ENCODE peak calls at places on chromosomes 1 and 21, in eight cellular contexts. One of them, this sample, is unnamed.

GRCh38 chr21:25518491-25518911 is 88.8 kb downstream of the MRPL39 start:
- DNase-seq in cardiac muscle cell: peak; percentile 2
- DNase-seq in Peyer's patch: no peak
- DNase-seq in tibial artery: no peak
- DNase-seq in DND-41: no peak
- DNase-seq in neural progenitor cell: peak; percentile 5
- DNase-seq in astrocyte: no peak
- DNase-seq in adrenal gland: no peak
- DNase-seq in this sample: no peak

GRCh38 chr1:1165485-1165884 is 8.2 kb upstream of the TTLL10 start:
- DNase-seq in cardiac muscle cell: no peak
- DNase-seq in Peyer's patch: no peak
- DNase-seq in tibial artery: no peak
- DNase-seq in DND-41: no peak
- DNase-seq in neural progenitor cell: no peak
- DNase-seq in astrocyte: no peak
- DNase-seq in adrenal gland: no peak
- DNase-seq in this sample: no peak

GRCh38 chr1:102531031-102531430 is 534.3 kb upstream of the OLFM3 start:
- DNase-seq in cardiac muscle cell: no peak
- DNase-seq in Peyer's patch: no peak
- DNase-seq in tibial artery: no peak
- DNase-seq in DND-41: no peak
- DNase-seq in neural progenitor cell: no peak
- DNase-seq in astrocyte: no peak
- DNase-seq in adrenal gland: no peak
- DNase-seq in this sample: no peak

GRCh38 chr1:88892146-88892877 is 945 bp upstream of the GTF2B start:
- DNase-seq in cardiac muscle cell: peak; percentile 67
- DNase-seq in Peyer's patch: no peak
- DNase-seq in tibial artery: no peak
- DNase-seq in DND-41: peak; percentile 42
- DNase-seq in neural progenitor cell: no peak
- DNase-seq in astrocyte: peak; percentile 20
- DNase-seq in adrenal gland: no peak
- DNase-seq in this sample: no peak

GRCh38 chr21:27681841-27682240 is 715.0 kb upstream of the ADAMTS5 start:
- DNase-seq in cardiac muscle cell: peak; percentile 53
- DNase-seq in Peyer's patch: no peak
- DNase-seq in tibial artery: no peak
- DNase-seq in DND-41: no peak
- DNase-seq in neural progenitor cell: no peak
- DNase-seq in astrocyte: no peak
- DNase-seq in adrenal gland: no peak
- DNase-seq in this sample: no peak

GRCh38 chr1:183597656-183598055 is 7.4 kb upstream of the NCF2 start:
- DNase-seq in cardiac muscle cell: no peak
- DNase-seq in Peyer's patch: no peak
- DNase-seq in tibial artery: no peak
- DNase-seq in DND-41: no peak
- DNase-seq in neural progenitor cell: no peak
- DNase-seq in astrocyte: no peak
- DNase-seq in adrenal gland: no peak
- DNase-seq in this sample: no peak

GRCh38 chr21:45545691-45546531 is 3.7 kb upstream of the SLC19A1 start:
- DNase-seq in cardiac muscle cell: no peak
- DNase-seq in Peyer's patch: peak; percentile 41
- DNase-seq in tibial artery: no peak
- DNase-seq in DND-41: no peak
- DNase-seq in neural progenitor cell: no peak
- DNase-seq in astrocyte: no peak
- DNase-seq in adrenal gland: peak; percentile 46
- DNase-seq in this sample: no peak

GRCh38 chr1:245956225-245956624 is 550.9 kb downstream of the SMYD3 start:
- DNase-seq in cardiac muscle cell: peak; percentile 47
- DNase-seq in Peyer's patch: peak; percentile 65
- DNase-seq in tibial artery: no peak
- DNase-seq in DND-41: no peak
- DNase-seq in neural progenitor cell: no peak
- DNase-seq in astrocyte: peak; percentile 39
- DNase-seq in adrenal gland: no peak
- DNase-seq in this sample: no peak

GRCh38 chr1:16120411-16120810 is 35.5 kb downstream of the EPHA2 start:
- DNase-seq in cardiac muscle cell: no peak
- DNase-seq in Peyer's patch: no peak
- DNase-seq in tibial artery: no peak
- DNase-seq in DND-41: no peak
- DNase-seq in neural progenitor cell: no peak
- DNase-seq in astrocyte: no peak
- DNase-seq in adrenal gland: no peak
- DNase-seq in this sample: no peak

GRCh38 chr1:240031414-240031813 is 60.3 kb upstream of the FMN2 start:
- DNase-seq in cardiac muscle cell: no peak
- DNase-seq in Peyer's patch: no peak
- DNase-seq in tibial artery: no peak
- DNase-seq in DND-41: no peak
- DNase-seq in neural progenitor cell: no peak
- DNase-seq in astrocyte: peak; percentile 73
- DNase-seq in adrenal gland: no peak
- DNase-seq in this sample: no peak

GRCh38 chr1:51648180-51649109 is 31.6 kb downstream of the OSBPL9 start:
- DNase-seq in cardiac muscle cell: peak; percentile 88
- DNase-seq in Peyer's patch: peak; percentile 76
- DNase-seq in tibial artery: peak; percentile 48
- DNase-seq in DND-41: no peak
- DNase-seq in neural progenitor cell: peak; percentile 45
- DNase-seq in astrocyte: peak; percentile 74
- DNase-seq in adrenal gland: no peak
- DNase-seq in this sample: no peak

GRCh38 chr1:101002551-101002950 is 23.0 kb downstream of the DPH5 start:
- DNase-seq in cardiac muscle cell: peak; percentile 18
- DNase-seq in Peyer's patch: no peak
- DNase-seq in tibial artery: no peak
- DNase-seq in DND-41: no peak
- DNase-seq in neural progenitor cell: no peak
- DNase-seq in astrocyte: peak; percentile 39
- DNase-seq in adrenal gland: no peak
- DNase-seq in this sample: no peak

GRCh38 chr1:53860967-53861411 is 22.9 kb upstream of the NDC1 start:
- DNase-seq in cardiac muscle cell: peak; percentile 72
- DNase-seq in Peyer's patch: peak; percentile 66
- DNase-seq in tibial artery: no peak
- DNase-seq in DND-41: peak; percentile 55
- DNase-seq in neural progenitor cell: peak; percentile 82
- DNase-seq in astrocyte: peak; percentile 21
- DNase-seq in adrenal gland: peak; percentile 63
- DNase-seq in this sample: peak; percentile 39

GRCh38 chr1:57839488-57839887 is 415.6 kb upstream of the DAB1 start:
- DNase-seq in cardiac muscle cell: no peak
- DNase-seq in Peyer's patch: no peak
- DNase-seq in tibial artery: no peak
- DNase-seq in DND-41: no peak
- DNase-seq in neural progenitor cell: no peak
- DNase-seq in astrocyte: no peak
- DNase-seq in adrenal gland: no peak
- DNase-seq in this sample: no peak

GRCh38 chr1:56425494-56425860 is 153.9 kb downstream of the PLPP3 start:
- DNase-seq in cardiac muscle cell: no peak
- DNase-seq in Peyer's patch: no peak
- DNase-seq in tibial artery: no peak
- DNase-seq in DND-41: no peak
- DNase-seq in neural progenitor cell: no peak
- DNase-seq in astrocyte: no peak
- DNase-seq in adrenal gland: no peak
- DNase-seq in this sample: no peak

GRCh38 chr1:164637461-164638375 is 78.7 kb downstream of the PBX1 start:
- DNase-seq in cardiac muscle cell: peak; percentile 91
- DNase-seq in Peyer's patch: no peak
- DNase-seq in tibial artery: peak; percentile 51
- DNase-seq in DND-41: no peak
- DNase-seq in neural progenitor cell: no peak
- DNase-seq in astrocyte: peak; percentile 91
- DNase-seq in adrenal gland: peak; percentile 78
- DNase-seq in this sample: no peak

GRCh38 chr1:164635074-164635783 is 76.2 kb downstream of the PBX1 start:
- DNase-seq in cardiac muscle cell: no peak
- DNase-seq in Peyer's patch: no peak
- DNase-seq in tibial artery: no peak
- DNase-seq in DND-41: no peak
- DNase-seq in neural progenitor cell: peak; percentile 68
- DNase-seq in astrocyte: no peak
- DNase-seq in adrenal gland: no peak
- DNase-seq in this sample: no peak

GRCh38 chr1:164635784-164636729 is 77.1 kb downstream of the PBX1 start:
- DNase-seq in cardiac muscle cell: no peak
- DNase-seq in Peyer's patch: peak; percentile 77
- DNase-seq in tibial artery: no peak
- DNase-seq in DND-41: no peak
- DNase-seq in neural progenitor cell: no peak
- DNase-seq in astrocyte: no peak
- DNase-seq in adrenal gland: no peak
- DNase-seq in this sample: no peak

GRCh38 chr1:164638506-164639202 is 79.7 kb downstream of the PBX1 start:
- DNase-seq in cardiac muscle cell: no peak
- DNase-seq in Peyer's patch: no peak
- DNase-seq in tibial artery: no peak
- DNase-seq in DND-41: no peak
- DNase-seq in neural progenitor cell: no peak
- DNase-seq in astrocyte: no peak
- DNase-seq in adrenal gland: no peak
- DNase-seq in this sample: no peak

GRCh38 chr1:164636744-164637143 is 77.8 kb downstream of the PBX1 start:
- DNase-seq in cardiac muscle cell: no peak
- DNase-seq in Peyer's patch: no peak
- DNase-seq in tibial artery: no peak
- DNase-seq in DND-41: no peak
- DNase-seq in neural progenitor cell: no peak
- DNase-seq in astrocyte: peak; percentile 26
- DNase-seq in adrenal gland: no peak
- DNase-seq in this sample: no peak
- H3K27ac ChIP-seq in cardiac muscle cell: peak overlapping the region; percentile 14
- H3K27ac ChIP-seq in Peyer's patch: peak overlapping the region; percentile 70
- H3K27ac ChIP-seq in tibial artery: peak overlapping the region; percentile 50
- H3K27ac ChIP-seq in DND-41: no peak overlapping the region
- H3K27ac ChIP-seq in neural progenitor cell: no peak overlapping the region
- H3K27ac ChIP-seq in astrocyte: peak overlapping the region; percentile 86
- H3K27ac ChIP-seq in adrenal gland: no peak overlapping the region
- H3K27ac ChIP-seq in this sample: peak overlapping the region; percentile 97

GRCh38 chr1:206074839-206075238 is 21.9 kb downstream of the RHEX start:
- DNase-seq in cardiac muscle cell: peak; percentile 15
- DNase-seq in Peyer's patch: no peak
- DNase-seq in tibial artery: no peak
- DNase-seq in DND-41: no peak
- DNase-seq in neural progenitor cell: no peak
- DNase-seq in astrocyte: no peak
- DNase-seq in adrenal gland: no peak
- DNase-seq in this sample: no peak
- TF ChIP-seq CTCF in cardiac muscle cell: peak; percentile 17
- TF ChIP-seq CTCF in Peyer's patch: no peak
- TF ChIP-seq CTCF in tibial artery: no peak
- TF ChIP-seq CTCF in DND-41: no peak
- TF ChIP-seq CTCF in neural progenitor cell: no peak
- TF ChIP-seq CTCF in astrocyte: no peak
- TF ChIP-seq CTCF in adrenal gland: no peak
- TF ChIP-seq CTCF in this sample: no peak

GRCh38 chr1:92837062-92837461 is 5.2 kb downstream of the RPL5 start:
- DNase-seq in cardiac muscle cell: no peak
- DNase-seq in Peyer's patch: no peak
- DNase-seq in tibial artery: no peak
- DNase-seq in DND-41: no peak
- DNase-seq in neural progenitor cell: no peak
- DNase-seq in astrocyte: no peak
- DNase-seq in adrenal gland: no peak
- DNase-seq in this sample: no peak

GRCh38 chr1:92838519-92838918 is 6.7 kb downstream of the RPL5 start:
- DNase-seq in cardiac muscle cell: no peak
- DNase-seq in Peyer's patch: no peak
- DNase-seq in tibial artery: no peak
- DNase-seq in DND-41: no peak
- DNase-seq in neural progenitor cell: no peak
- DNase-seq in astrocyte: no peak
- DNase-seq in adrenal gland: no peak
- DNase-seq in this sample: no peak

GRCh38 chr1:92840600-92840999 is 8.8 kb downstream of the RPL5 start:
- DNase-seq in cardiac muscle cell: no peak
- DNase-seq in Peyer's patch: no peak
- DNase-seq in tibial artery: no peak
- DNase-seq in DND-41: no peak
- DNase-seq in neural progenitor cell: no peak
- DNase-seq in astrocyte: no peak
- DNase-seq in adrenal gland: no peak
- DNase-seq in this sample: no peak

GRCh38 chr1:92842082-92843045 is 10.5 kb downstream of the RPL5 start:
- DNase-seq in cardiac muscle cell: no peak
- DNase-seq in Peyer's patch: no peak
- DNase-seq in tibial artery: no peak
- DNase-seq in DND-41: no peak
- DNase-seq in neural progenitor cell: no peak
- DNase-seq in astrocyte: no peak
- DNase-seq in adrenal gland: no peak
- DNase-seq in this sample: no peak

GRCh38 chr1:92839442-92839841 is 7.6 kb downstream of the RPL5 start:
- DNase-seq in cardiac muscle cell: no peak
- DNase-seq in Peyer's patch: no peak
- DNase-seq in tibial artery: no peak
- DNase-seq in DND-41: no peak
- DNase-seq in neural progenitor cell: no peak
- DNase-seq in astrocyte: no peak
- DNase-seq in adrenal gland: no peak
- DNase-seq in this sample: no peak
- H3K36me3 ChIP-seq in cardiac muscle cell: peaks cover 94% of the 10 kb centered on the region
- H3K36me3 ChIP-seq in Peyer's patch: no peaks in the 10 kb centered on the region
- H3K36me3 ChIP-seq in tibial artery: peaks cover 79% of the 10 kb centered on the region
- H3K36me3 ChIP-seq in DND-41: peaks cover 100% of the 10 kb centered on the region
- H3K36me3 ChIP-seq in neural progenitor cell: peaks cover 61% of the 10 kb centered on the region
- H3K36me3 ChIP-seq in astrocyte: peaks cover 90% of the 10 kb centered on the region
- H3K36me3 ChIP-seq in adrenal gland: no peaks in the 10 kb centered on the region
- H3K36me3 ChIP-seq in this sample: peaks cover 31% of the 10 kb centered on the region

GRCh38 chr1:160171978-160172377 is 18.4 kb upstream of the CASQ1 start:
- DNase-seq in cardiac muscle cell: no peak
- DNase-seq in Peyer's patch: no peak
- DNase-seq in tibial artery: no peak
- DNase-seq in DND-41: no peak
- DNase-seq in neural progenitor cell: no peak
- DNase-seq in astrocyte: no peak
- DNase-seq in adrenal gland: no peak
- DNase-seq in this sample: no peak

GRCh38 chr1:160178731-160179130 is 11.6 kb upstream of the CASQ1 start:
- DNase-seq in cardiac muscle cell: no peak
- DNase-seq in Peyer's patch: no peak
- DNase-seq in tibial artery: no peak
- DNase-seq in DND-41: no peak
- DNase-seq in neural progenitor cell: no peak
- DNase-seq in astrocyte: no peak
- DNase-seq in adrenal gland: no peak
- DNase-seq in this sample: no peak

GRCh38 chr1:160177231-160177630 is 13.1 kb upstream of the CASQ1 start:
- DNase-seq in cardiac muscle cell: no peak
- DNase-seq in Peyer's patch: no peak
- DNase-seq in tibial artery: no peak
- DNase-seq in DND-41: no peak
- DNase-seq in neural progenitor cell: peak; percentile 52
- DNase-seq in astrocyte: no peak
- DNase-seq in adrenal gland: no peak
- DNase-seq in this sample: no peak

GRCh38 chr1:160179336-160179735 is 11.0 kb upstream of the CASQ1 start:
- DNase-seq in cardiac muscle cell: no peak
- DNase-seq in Peyer's patch: no peak
- DNase-seq in tibial artery: no peak
- DNase-seq in DND-41: no peak
- DNase-seq in neural progenitor cell: no peak
- DNase-seq in astrocyte: no peak
- DNase-seq in adrenal gland: no peak
- DNase-seq in this sample: no peak

GRCh38 chr1:160177667-160178066 is 12.7 kb upstream of the CASQ1 start:
- DNase-seq in cardiac muscle cell: no peak
- DNase-seq in Peyer's patch: no peak
- DNase-seq in tibial artery: no peak
- DNase-seq in DND-41: no peak
- DNase-seq in neural progenitor cell: peak; percentile 46
- DNase-seq in astrocyte: no peak
- DNase-seq in adrenal gland: no peak
- DNase-seq in this sample: no peak
- H3K27ac ChIP-seq in cardiac muscle cell: peak overlapping the region; percentile 68
- H3K27ac ChIP-seq in Peyer's patch: no peak overlapping the region
- H3K27ac ChIP-seq in tibial artery: no peak overlapping the region
- H3K27ac ChIP-seq in DND-41: no peak overlapping the region
- H3K27ac ChIP-seq in neural progenitor cell: peak overlapping the region; percentile 88
- H3K27ac ChIP-seq in astrocyte: no peak overlapping the region
- H3K27ac ChIP-seq in adrenal gland: no peak overlapping the region
- H3K27ac ChIP-seq in this sample: no peak overlapping the region